ENCODE peak calls at places on chromosome 4, in six cellular contexts. One of them, this sample, is unnamed.

GRCh38 chr4:22090655-22091350 is 142.2 kb upstream of the KCNIP4 start:
- DNase-seq in cardiac muscle cell: peak; percentile 9
- DNase-seq in foreskin fibroblast: peak; percentile 54
- DNase-seq in thoracic aorta: no peak
- DNase-seq in dorsolateral prefrontal cortex: no peak
- DNase-seq in B cell: no peak
- DNase-seq in this sample: no peak

GRCh38 chr4:181874582-181874981 is 368.6 kb upstream of the TENM3 start:
- DNase-seq in cardiac muscle cell: no peak
- DNase-seq in foreskin fibroblast: no peak
- DNase-seq in thoracic aorta: no peak
- DNase-seq in dorsolateral prefrontal cortex: peak; percentile 48
- DNase-seq in B cell: no peak
- DNase-seq in this sample: no peak

GRCh38 chr4:3786196-3786869 is 20.1 kb downstream of the ADRA2C start:
- DNase-seq in cardiac muscle cell: no peak
- DNase-seq in foreskin fibroblast: no peak
- DNase-seq in thoracic aorta: no peak
- DNase-seq in dorsolateral prefrontal cortex: peak; percentile 63
- DNase-seq in B cell: no peak
- DNase-seq in this sample: no peak

GRCh38 chr4:78634011-78634664 is 82.6 kb downstream of the ANXA3 start:
- DNase-seq in cardiac muscle cell: no peak
- DNase-seq in foreskin fibroblast: no peak
- DNase-seq in thoracic aorta: peak; percentile 38
- DNase-seq in dorsolateral prefrontal cortex: peak; percentile 68
- DNase-seq in B cell: no peak
- DNase-seq in this sample: no peak

GRCh38 chr4:53196195-53196641 is 169.6 kb downstream of the SCFD2 start:
- DNase-seq in cardiac muscle cell: peak; percentile 17
- DNase-seq in foreskin fibroblast: no peak
- DNase-seq in thoracic aorta: no peak
- DNase-seq in dorsolateral prefrontal cortex: no peak
- DNase-seq in B cell: no peak
- DNase-seq in this sample: no peak

GRCh38 chr4:76639292-76639691 is 204.3 kb downstream of the SHROOM3 start:
- DNase-seq in cardiac muscle cell: no peak
- DNase-seq in foreskin fibroblast: peak; percentile 78
- DNase-seq in thoracic aorta: no peak
- DNase-seq in dorsolateral prefrontal cortex: no peak
- DNase-seq in B cell: no peak
- DNase-seq in this sample: no peak

GRCh38 chr4:6538586-6538985 is 36.4 kb upstream of the MAN2B2 start:
- DNase-seq in cardiac muscle cell: no peak
- DNase-seq in foreskin fibroblast: no peak
- DNase-seq in thoracic aorta: no peak
- DNase-seq in dorsolateral prefrontal cortex: peak; percentile 76
- DNase-seq in B cell: no peak
- DNase-seq in this sample: no peak

GRCh38 chr4:153438916-153439756 is 27.0 kb upstream of the TMEM131L start:
- DNase-seq in cardiac muscle cell: no peak
- DNase-seq in foreskin fibroblast: no peak
- DNase-seq in thoracic aorta: no peak
- DNase-seq in dorsolateral prefrontal cortex: no peak
- DNase-seq in B cell: peak; percentile 60
- DNase-seq in this sample: peak; percentile 61

GRCh38 chr4:100984901-100985300 is 362.4 kb downstream of the PPP3CA start:
- DNase-seq in cardiac muscle cell: peak; percentile 61
- DNase-seq in foreskin fibroblast: peak; percentile 73
- DNase-seq in thoracic aorta: no peak
- DNase-seq in dorsolateral prefrontal cortex: no peak
- DNase-seq in B cell: no peak
- DNase-seq in this sample: no peak

GRCh38 chr4:6751611-6752485 is 30.7 kb upstream of the KIAA0232 start:
- DNase-seq in cardiac muscle cell: no peak
- DNase-seq in foreskin fibroblast: no peak
- DNase-seq in thoracic aorta: no peak
- DNase-seq in dorsolateral prefrontal cortex: no peak
- DNase-seq in B cell: no peak
- DNase-seq in this sample: no peak

GRCh38 chr4:169410839-169411770 is 140.3 kb upstream of the SH3RF1 start:
- DNase-seq in cardiac muscle cell: peak; percentile 54
- DNase-seq in foreskin fibroblast: peak; percentile 90
- DNase-seq in thoracic aorta: no peak
- DNase-seq in dorsolateral prefrontal cortex: no peak
- DNase-seq in B cell: no peak
- DNase-seq in this sample: peak; percentile 55

GRCh38 chr4:926538-926937 is 5.6 kb downstream of the GAK start:
- DNase-seq in cardiac muscle cell: peak; percentile 39
- DNase-seq in foreskin fibroblast: peak; percentile 22
- DNase-seq in thoracic aorta: no peak
- DNase-seq in dorsolateral prefrontal cortex: no peak
- DNase-seq in B cell: peak; percentile 17
- DNase-seq in this sample: no peak

GRCh38 chr4:147991543-147992295 is 259.8 kb downstream of the ARHGAP10 start:
- DNase-seq in cardiac muscle cell: no peak
- DNase-seq in foreskin fibroblast: no peak
- DNase-seq in thoracic aorta: no peak
- DNase-seq in dorsolateral prefrontal cortex: no peak
- DNase-seq in B cell: no peak
- DNase-seq in this sample: no peak

GRCh38 chr4:7703669-7704068 is 236.0 kb downstream of the AFAP1 start:
- DNase-seq in cardiac muscle cell: no peak
- DNase-seq in foreskin fibroblast: no peak
- DNase-seq in thoracic aorta: no peak
- DNase-seq in dorsolateral prefrontal cortex: no peak
- DNase-seq in B cell: no peak
- DNase-seq in this sample: no peak

GRCh38 chr4:145618210-145618911 is 824 bp upstream of the MMAA start:
- DNase-seq in cardiac muscle cell: no peak
- DNase-seq in foreskin fibroblast: peak; percentile 37
- DNase-seq in thoracic aorta: no peak
- DNase-seq in dorsolateral prefrontal cortex: no peak
- DNase-seq in B cell: peak; percentile 14
- DNase-seq in this sample: peak; percentile 21

GRCh38 chr4:15451866-15452765 is 17.6 kb upstream of the CC2D2A start:
- DNase-seq in cardiac muscle cell: peak; percentile 92
- DNase-seq in foreskin fibroblast: peak; percentile 91
- DNase-seq in thoracic aorta: no peak
- DNase-seq in dorsolateral prefrontal cortex: no peak
- DNase-seq in B cell: no peak
- DNase-seq in this sample: no peak

GRCh38 chr4:107603430-107603829 is 116.6 kb downstream of the PAPSS1 start:
- DNase-seq in cardiac muscle cell: peak; percentile 23
- DNase-seq in foreskin fibroblast: peak; percentile 28
- DNase-seq in thoracic aorta: no peak
- DNase-seq in dorsolateral prefrontal cortex: no peak
- DNase-seq in B cell: no peak
- DNase-seq in this sample: no peak

GRCh38 chr4:127623755-127624087 is 9.0 kb upstream of the INTU start:
- DNase-seq in cardiac muscle cell: peak; percentile 47
- DNase-seq in foreskin fibroblast: peak; percentile 73
- DNase-seq in thoracic aorta: no peak
- DNase-seq in dorsolateral prefrontal cortex: peak; percentile 46
- DNase-seq in B cell: no peak
- DNase-seq in this sample: peak; percentile 13

GRCh38 chr4:84879651-84880200 is 86.8 kb downstream of the WDFY3 start:
- DNase-seq in cardiac muscle cell: peak; percentile 19
- DNase-seq in foreskin fibroblast: peak; percentile 20
- DNase-seq in thoracic aorta: no peak
- DNase-seq in dorsolateral prefrontal cortex: no peak
- DNase-seq in B cell: no peak
- DNase-seq in this sample: no peak

GRCh38 chr4:147635348-147635747 is 18.2 kb downstream of the TMEM184C start:
- DNase-seq in cardiac muscle cell: no peak
- DNase-seq in foreskin fibroblast: no peak
- DNase-seq in thoracic aorta: no peak
- DNase-seq in dorsolateral prefrontal cortex: no peak
- DNase-seq in B cell: no peak
- DNase-seq in this sample: no peak

GRCh38 chr4:4685810-4686209 is 144.0 kb upstream of the STX18 start:
- DNase-seq in cardiac muscle cell: peak; percentile 55
- DNase-seq in foreskin fibroblast: no peak
- DNase-seq in thoracic aorta: no peak
- DNase-seq in dorsolateral prefrontal cortex: no peak
- DNase-seq in B cell: no peak
- DNase-seq in this sample: no peak

GRCh38 chr4:175833574-175834350 is 21.7 kb upstream of the GPM6A start:
- DNase-seq in cardiac muscle cell: no peak
- DNase-seq in foreskin fibroblast: peak; percentile 0
- DNase-seq in thoracic aorta: no peak
- DNase-seq in dorsolateral prefrontal cortex: peak; percentile 63
- DNase-seq in B cell: no peak
- DNase-seq in this sample: no peak

GRCh38 chr4:122205687-122206086 is 53.6 kb downstream of the BLTP1 start:
- DNase-seq in cardiac muscle cell: no peak
- DNase-seq in foreskin fibroblast: no peak
- DNase-seq in thoracic aorta: no peak
- DNase-seq in dorsolateral prefrontal cortex: no peak
- DNase-seq in B cell: no peak
- DNase-seq in this sample: no peak

GRCh38 chr4:15868065-15868464 is 70.5 kb downstream of the FGFBP1 start:
- DNase-seq in cardiac muscle cell: no peak
- DNase-seq in foreskin fibroblast: peak; percentile 15
- DNase-seq in thoracic aorta: no peak
- DNase-seq in dorsolateral prefrontal cortex: no peak
- DNase-seq in B cell: no peak
- DNase-seq in this sample: no peak

GRCh38 chr4:15400911-15401671 is 26.7 kb upstream of the C1QTNF7 start:
- DNase-seq in cardiac muscle cell: peak; percentile 93
- DNase-seq in foreskin fibroblast: peak; percentile 92
- DNase-seq in thoracic aorta: peak; percentile 61
- DNase-seq in dorsolateral prefrontal cortex: peak; percentile 24
- DNase-seq in B cell: peak; percentile 33
- DNase-seq in this sample: no peak

GRCh38 chr4:158652920-158653319 is 18.8 kb downstream of the C4orf46 start:
- DNase-seq in cardiac muscle cell: no peak
- DNase-seq in foreskin fibroblast: peak; percentile 10
- DNase-seq in thoracic aorta: no peak
- DNase-seq in dorsolateral prefrontal cortex: no peak
- DNase-seq in B cell: no peak
- DNase-seq in this sample: no peak

GRCh38 chr4:158656439-158656838 is 15.2 kb downstream of the C4orf46 start:
- DNase-seq in cardiac muscle cell: no peak
- DNase-seq in foreskin fibroblast: no peak
- DNase-seq in thoracic aorta: no peak
- DNase-seq in dorsolateral prefrontal cortex: no peak
- DNase-seq in B cell: no peak
- DNase-seq in this sample: no peak

DNA sequence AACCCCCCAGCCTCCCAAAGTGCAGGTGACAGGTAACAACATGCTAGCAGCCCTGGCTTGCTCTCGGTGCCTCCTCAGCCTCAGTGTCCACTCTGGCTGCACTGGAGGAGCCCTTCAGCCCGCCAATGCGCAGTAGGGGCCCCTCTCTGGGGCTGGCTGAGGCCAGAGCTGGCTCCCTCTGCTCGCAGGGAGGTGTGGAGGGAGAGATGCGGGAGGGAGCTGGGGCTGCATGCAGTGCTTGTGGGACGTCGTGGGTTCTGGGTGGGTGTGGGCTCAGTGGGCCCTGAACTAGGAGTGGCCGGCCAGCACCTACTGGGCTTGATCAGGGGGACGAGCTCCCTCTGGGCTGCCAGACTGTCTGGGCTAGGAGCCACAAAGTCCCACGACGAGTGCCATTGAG is 14.4 kb downstream of the C4orf46 start:
- DNase-seq in cardiac muscle cell: no peak
- DNase-seq in foreskin fibroblast: no peak
- DNase-seq in thoracic aorta: no peak
- DNase-seq in dorsolateral prefrontal cortex: no peak
- DNase-seq in B cell: no peak
- DNase-seq in this sample: no peak
- TF ChIP-seq CTCF in cardiac muscle cell: no peak
- TF ChIP-seq CTCF in foreskin fibroblast: no peak
- TF ChIP-seq CTCF in thoracic aorta: no peak
- TF ChIP-seq CTCF in dorsolateral prefrontal cortex: no peak
- TF ChIP-seq CTCF in B cell: no peak
- TF ChIP-seq CTCF in this sample: no peak

GRCh38 chr4:9898596-9899345 is 117.3 kb downstream of the DRD5 start:
- DNase-seq in cardiac muscle cell: peak; percentile 85
- DNase-seq in foreskin fibroblast: no peak
- DNase-seq in thoracic aorta: no peak
- DNase-seq in dorsolateral prefrontal cortex: peak; percentile 13
- DNase-seq in B cell: no peak
- DNase-seq in this sample: no peak
- TF ChIP-seq CTCF in cardiac muscle cell: peak; percentile 71
- TF ChIP-seq CTCF in foreskin fibroblast: peak; percentile 6
- TF ChIP-seq CTCF in thoracic aorta: no peak
- TF ChIP-seq CTCF in dorsolateral prefrontal cortex: peak; percentile 12
- TF ChIP-seq CTCF in B cell: no peak
- TF ChIP-seq CTCF in this sample: no peak

GRCh38 chr4:163191999-163192398 is 25.3 kb upstream of the NAF1 start:
- DNase-seq in cardiac muscle cell: no peak
- DNase-seq in foreskin fibroblast: no peak
- DNase-seq in thoracic aorta: no peak
- DNase-seq in dorsolateral prefrontal cortex: no peak
- DNase-seq in B cell: no peak
- DNase-seq in this sample: no peak
- TF ChIP-seq CTCF in cardiac muscle cell: peak; percentile 2
- TF ChIP-seq CTCF in foreskin fibroblast: peak; percentile 26
- TF ChIP-seq CTCF in thoracic aorta: no peak
- TF ChIP-seq CTCF in dorsolateral prefrontal cortex: no peak
- TF ChIP-seq CTCF in B cell: no peak
- TF ChIP-seq CTCF in this sample: no peak

GRCh38 chr4:12674184-12674583 is 810.0 kb downstream of the RAB28 start:
- DNase-seq in cardiac muscle cell: no peak
- DNase-seq in foreskin fibroblast: no peak
- DNase-seq in thoracic aorta: no peak
- DNase-seq in dorsolateral prefrontal cortex: no peak
- DNase-seq in B cell: no peak
- DNase-seq in this sample: no peak

GRCh38 chr4:12679217-12679616 is 804.9 kb downstream of the RAB28 start:
- DNase-seq in cardiac muscle cell: peak; percentile 2
- DNase-seq in foreskin fibroblast: no peak
- DNase-seq in thoracic aorta: no peak
- DNase-seq in dorsolateral prefrontal cortex: no peak
- DNase-seq in B cell: no peak
- DNase-seq in this sample: peak; percentile 2
- TF ChIP-seq CTCF in cardiac muscle cell: peak; percentile 28
- TF ChIP-seq CTCF in foreskin fibroblast: no peak
- TF ChIP-seq CTCF in thoracic aorta: no peak
- TF ChIP-seq CTCF in dorsolateral prefrontal cortex: no peak
- TF ChIP-seq CTCF in B cell: no peak
- TF ChIP-seq CTCF in this sample: no peak

This sample was measured in GM10248.